ENCODE peak calls at places on chromosomes 13 and 19, in nine cellular contexts. A is psoas muscle; B is activated T-cell treated with anti-CD3 and anti-CD28 coated beads, Interleukin-2, amount 50 U/mL, for 72 hours; E is pancreas; C is hippocampal formation; N is non-pigmented ciliary epithelial cell; G is mesendoderm; M is A549; X is posterior vena cava. W is an unnamed sample.

GRCh38 chr13:45393941-45394570 is 24.1 kb downstream of the SLC25A30 start:
- DNase-seq in A (no peak), B (peak; percentile 30), E (no peak), C (peak; percentile 37), N (no peak), G (peak; percentile 79), M (peak; percentile 58), X (no peak), W (no peak)

GRCh38 chr19:41298327-41298964 is 11.5 kb upstream of the CCDC97 start:
- DNase-seq in A (peak; percentile 88), B (no peak), E (peak; percentile 71), C (no peak), N (peak; percentile 49), G (peak; percentile 80), M (no peak), X (peak; percentile 97), W (no peak)

GRCh38 chr19:35216026-35216832 is 12.3 kb downstream of the FAM187B start:
- DNase-seq in A (no peak), B (no peak), E (no peak), C (no peak), N (no peak), G (no peak), M (no peak), X (no peak), W (peak; percentile 7)

GRCh38 chr19:39599116-39599515 is 3.2 kb upstream of the LGALS13 start:
- DNase-seq in A (no peak), B (peak; percentile 19), E (no peak), C (no peak), N (no peak), G (peak; percentile 54), M (no peak), X (no peak), W (no peak)

GRCh38 chr13:32205426-32206096 is 109.6 kb downstream of the ZAR1L start:
- DNase-seq in A (no peak), B (no peak), E (no peak), C (no peak), N (no peak), G (peak; percentile 18), M (no peak), X (no peak), W (no peak)

GRCh38 chr13:114283581-114283980 is 2.2 kb downstream of the UPF3A start:
- DNase-seq in A (no peak), B (no peak), E (no peak), C (no peak), N (no peak), G (peak; percentile 45), M (no peak), X (no peak), W (no peak)

GRCh38 chr19:7482584-7483439 is 6.0 kb downstream of the PEX11G start:
- DNase-seq in A (no peak), B (no peak), E (no peak), C (no peak), N (no peak), G (peak; percentile 90), M (no peak), X (no peak), W (peak; percentile 70)

GRCh38 chr13:26601669-26602068 is 44.2 kb downstream of the WASF3 start:
- DNase-seq in A (no peak), B (no peak), E (no peak), C (no peak), N (no peak), G (peak; percentile 73), M (no peak), X (no peak), W (no peak)

GRCh38 chr13:29676535-29676934 is 81.0 kb upstream of the SLC7A1 start:
- DNase-seq in A (no peak), B (no peak), E (no peak), C (no peak), N (no peak), G (peak; percentile 3), M (no peak), X (no peak), W (no peak)

GRCh38 chr13:60155978-60156377 is 7.8 kb downstream of the DIAPH3 start:
- DNase-seq in A (no peak), B (no peak), E (no peak), C (no peak), N (no peak), G (peak; percentile 57), M (no peak), X (no peak), W (no peak)

GRCh38 chr13:41458939-41459753 is 1.8 kb downstream of the RGCC start:
- DNase-seq in A (no peak), B (peak; percentile 74), E (no peak), C (no peak), N (no peak), G (peak; percentile 49), M (peak; percentile 29), X (no peak), W (no peak)

GRCh38 chr19:35742121-35742724 is at the start of gene IGFLR1:
- DNase-seq in A (no peak), B (peak; percentile 86), E (no peak), C (peak; percentile 31), N (no peak), G (no peak), M (no peak), X (peak; percentile 78), W (no peak)

GRCh38 chr19:41714598-41714997 is 6.2 kb downstream of the CEACAM5 start:
- DNase-seq in A (no peak), B (no peak), E (no peak), C (no peak), N (no peak), G (no peak), M (no peak), X (peak; percentile 62), W (no peak)

GRCh38 chr13:39835253-39835652 is 179.8 kb downstream of the COG6 start:
- DNase-seq in A (no peak), B (no peak), E (no peak), C (no peak), N (no peak), G (peak; percentile 49), M (no peak), X (no peak), W (no peak)

GRCh38 chr13:43132911-43133310 is 109.5 kb downstream of the DNAJC15 start:
- DNase-seq in A (no peak), B (no peak), E (no peak), C (no peak), N (no peak), G (no peak), M (no peak), X (no peak), W (no peak)

GRCh38 chr19:34067861-34068271 is 104.4 kb upstream of the LSM14A start:
- DNase-seq in A (no peak), B (no peak), E (no peak), C (no peak), N (no peak), G (no peak), M (peak; percentile 89), X (no peak), W (no peak)

GRCh38 chr19:4533835-4534424 is 1.1 kb downstream of the PLIN5 start:
- DNase-seq in A (no peak), B (no peak), E (no peak), C (no peak), N (no peak), G (no peak), M (no peak), X (no peak), W (no peak)

GRCh38 chr19:49213791-49214190 is 56.2 kb downstream of the TRPM4 start:
- DNase-seq in A (no peak), B (no peak), E (no peak), C (no peak), N (no peak), G (peak; percentile 51), M (no peak), X (no peak), W (no peak)

GRCh38 chr19:33403221-33403972 is 29.9 kb downstream of the CEBPG start:
- DNase-seq in A (peak; percentile 55), B (no peak), E (peak; percentile 59), C (no peak), N (no peak), G (no peak), M (no peak), X (peak; percentile 59), W (no peak)

GRCh38 chr19:30669329-30670010 is 297.3 kb downstream of the ZNF536 start:
- DNase-seq in A (peak; percentile 75), B (peak; percentile 54), E (peak; percentile 93), C (peak; percentile 49), N (no peak), G (peak; percentile 71), M (peak; percentile 66), X (peak; percentile 90), W (no peak)